ENCODE peak calls at places on chromosomes 12 and 14, in seven cellular contexts. J is NCI-H1694 treated with DMSO at 0.1 percent for 48 hours; Y is anterior cingulate cortex; C is stimulated activated CD4-positive, alpha-beta T cell treated with anti-CD3 and anti-CD28 coated beads, Interleukin-1b, Interleukin-23, amount 100 ng/mL, for 24 hours; D is posterior cingulate gyrus; V is AG10803; K is caudate nucleus. F is an unnamed sample.

GRCh38 chr12:80269953-80270552 is 170.7 kb downstream of the OTOGL start:
- DNase-seq in C (no peak), K (no peak), V (peak; percentile 48), Y (no peak), J (peak; percentile 38), D (peak; percentile 31), F (no peak)

GRCh38 chr12:54048694-54049093 is 4.9 kb upstream of the HOXC4 start:
- DNase-seq in K (no peak), J (no peak), D (no peak), Y (no peak), V (no peak), C (no peak), F (no peak)

GRCh38 chr14:67359319-67359774 is 257 bp downstream of the ATP6V1D start:
- DNase-seq in K (no peak), D (peak; percentile 80), V (peak; percentile 64), J (no peak), Y (no peak), C (no peak), F (no peak)

GRCh38 chr12:30694971-30695326 is 720 bp downstream of the IPO8 start:
- DNase-seq in V (peak; percentile 28), C (no peak), J (no peak), D (peak; percentile 88), Y (no peak), K (peak; percentile 39), F (no peak)

GRCh38 chr12:40312982-40313576 is 88.3 kb downstream of the LRRK2 start:
- DNase-seq in J (peak; percentile 29), Y (no peak), V (peak; percentile 40), D (no peak), K (no peak), C (no peak), F (no peak)

GRCh38 chr14:93330609-93331000 is 2.2 kb downstream of the BTBD7 start:
- DNase-seq in Y (no peak), J (no peak), D (no peak), K (no peak), C (no peak), V (no peak), F (no peak)

GRCh38 chr12:70920251-70920851 is at the start of gene PTPRR:
- DNase-seq in K (peak; percentile 28), V (no peak), Y (peak; percentile 20), D (peak; percentile 84), C (no peak), J (no peak), F (no peak)

GRCh38 chr14:94056579-94057308 is 24.3 kb downstream of the DDX24 start:
- DNase-seq in C (no peak), D (no peak), Y (no peak), J (no peak), V (no peak), K (no peak), F (no peak)

GRCh38 chr14:54722791-54723432 is 156.0 kb downstream of the SAMD4A start:
- DNase-seq in Y (no peak), J (peak; percentile 3), C (no peak), K (no peak), D (no peak), V (peak; percentile 17), F (no peak)

F was measured in GM18507.